ENCODE peak calls at places on chromosome 16, in four cellular contexts. L is caudate nucleus; T is activated T-helper 1 cell treated with anti-CD3 and anti-CD28 coated beads, Interleukin-2, amount 50 U/mL, for 16 hours; B is NCI-H1436. K is an unnamed sample.

GRCh38 chr16:65375651-65376050 is 253.8 kb upstream of the CDH11 start:
- DNase-seq in T (no peak), L (no peak), B (no peak), K (no peak)

GRCh38 chr16:85994492-85995433 is 95.8 kb downstream of the IRF8 start:
- DNase-seq in T (no peak), L (no peak), B (no peak), K (no peak)

GRCh38 chr16:56513972-56514371 is 5.9 kb downstream of the BBS2 start:
- DNase-seq in T (no peak), B (peak; percentile 4), L (peak; percentile 26), K (no peak)

GRCh38 chr16:67927131-67927941 is 4.3 kb downstream of the CTRL start:
- DNase-seq in L (no peak), B (no peak), T (no peak), K (no peak)

GRCh38 chr16:20181386-20181785 is 107.7 kb upstream of the GPR139 start:
- DNase-seq in B (no peak), T (no peak), L (no peak), K (no peak)

GRCh38 chr16:20803192-20803560 is 3.1 kb downstream of the ERI2 start:
- DNase-seq in T (no peak), B (no peak), L (no peak), K (no peak)

GRCh38 chr16:73101568-73101967 is 53.6 kb upstream of the ZFHX3 start:
- DNase-seq in B (no peak), L (no peak), T (no peak), K (no peak)

GRCh38 chr16:81888520-81889394 is 109.7 kb downstream of the PLCG2 start:
- DNase-seq in B (no peak), T (no peak), L (no peak), K (no peak)

GRCh38 chr16:4613636-4614570 is 785 bp downstream of the UBALD1 start:
- DNase-seq in T (no peak), B (no peak), L (no peak), K (no peak)